ENCODE peak calls at places on chromosomes 4 and X, in seven cellular contexts. S, G, L, D, K, T and O are unnamed samples.
A peak's percentile ranks its signal among the peaks of the same experiment; 100 is the strongest.

GRCh38 chr4:10028910-10029309 is 7.6 kb upstream of the SLC2A9 start:
- DNase-seq in K (no peak), L (no peak), T (no peak), G (no peak), D (no peak), S (no peak), O (no peak)

GRCh38 chr4:178198691-178199090 is 756.5 kb upstream of the AGA start:
- DNase-seq in T (no peak), G (no peak), L (no peak), K (no peak), S (no peak), D (no peak), O (no peak)

GRCh38 chr4:156767911-156768415 is 203.6 kb downstream of the PDGFC start:
- DNase-seq in S (no peak), L (no peak), K (no peak), T (no peak), D (no peak), G (no peak), O (no peak)

GRCh38 chr4:173318648-173319211 is 15.4 kb downstream of the HMGB2 start:
- DNase-seq in D (no peak), S (no peak), L (peak; percentile 72), T (no peak), K (no peak), G (no peak), O (no peak)

GRCh38 chr4:131091896-131092295 is 1995.9 kb downstream of the C4orf33 start:
- DNase-seq in G (no peak), K (no peak), S (no peak), D (no peak), L (peak; percentile 51), T (no peak), O (no peak)

GRCh38 chr4:23853986-23854385 is 35.9 kb downstream of the PPARGC1A start:
- DNase-seq in D (no peak), S (no peak), G (no peak), L (no peak), T (no peak), K (no peak), O (no peak)

GRCh38 chr4:174317531-174317930 is 33.8 kb downstream of the CEP44 start:
- DNase-seq in K (no peak), G (no peak), D (no peak), T (no peak), S (no peak), L (peak; percentile 56), O (no peak)

GRCh38 chr4:90127706-90128345 is 632 bp downstream of the CCSER1 start:
- DNase-seq in S (peak; percentile 51), K (no peak), G (peak; percentile 25), D (no peak), T (no peak), L (peak; percentile 9), O (no peak)

GRCh38 chr4:152946460-152946859 is 10.3 kb downstream of the FHDC1 start:
- DNase-seq in G (no peak), S (no peak), K (no peak), D (no peak), L (no peak), T (no peak), O (no peak)

GRCh38 chr4:142158980-142159379 is 522.6 kb downstream of the IL15 start:
- DNase-seq in L (no peak), T (no peak), D (no peak), K (no peak), G (no peak), S (no peak), O (no peak)

GRCh38 chr4:93199492-93199891 is 629.1 kb upstream of the ATOH1 start:
- DNase-seq in D (no peak), L (peak; percentile 67), T (no peak), G (no peak), S (no peak), K (no peak), O (no peak)

GRCh38 chr4:8698341-8699062 is 105.9 kb downstream of the CPZ start:
- DNase-seq in L (no peak), K (no peak), D (peak; percentile 52), T (no peak), G (no peak), S (no peak), O (no peak)

GRCh38 chrX:12170755-12171154 is 32.5 kb downstream of the FRMPD4 start:
- DNase-seq in G (no peak), K (no peak), D (no peak), L (no peak), S (no peak), T (no peak), O (no peak)

GRCh38 chr4:26861434-26862186 is 969 bp downstream of the STIM2 start:
- DNase-seq in L (peak; percentile 69), G (peak; percentile 78), K (no peak), T (peak; percentile 84), S (peak; percentile 78), D (peak; percentile 84), O (no peak)

GRCh38 chr4:100082852-100083251 is 107.4 kb downstream of the DDIT4L start:
- DNase-seq in K (no peak), S (no peak), D (no peak), T (no peak), G (no peak), L (no peak), O (no peak)

GRCh38 chr4:2954358-2955185 is 8.6 kb downstream of the NOP14 start:
- DNase-seq in S (no peak), D (peak; percentile 45), K (no peak), G (peak; percentile 24), L (no peak), T (no peak), O (no peak)
- TF ChIP-seq CTCF in S (peak; percentile 35), D (no peak), K (peak; percentile 1), G (peak; percentile 8), L (no peak), T (no peak), O (peak; percentile 47)

DNA sequence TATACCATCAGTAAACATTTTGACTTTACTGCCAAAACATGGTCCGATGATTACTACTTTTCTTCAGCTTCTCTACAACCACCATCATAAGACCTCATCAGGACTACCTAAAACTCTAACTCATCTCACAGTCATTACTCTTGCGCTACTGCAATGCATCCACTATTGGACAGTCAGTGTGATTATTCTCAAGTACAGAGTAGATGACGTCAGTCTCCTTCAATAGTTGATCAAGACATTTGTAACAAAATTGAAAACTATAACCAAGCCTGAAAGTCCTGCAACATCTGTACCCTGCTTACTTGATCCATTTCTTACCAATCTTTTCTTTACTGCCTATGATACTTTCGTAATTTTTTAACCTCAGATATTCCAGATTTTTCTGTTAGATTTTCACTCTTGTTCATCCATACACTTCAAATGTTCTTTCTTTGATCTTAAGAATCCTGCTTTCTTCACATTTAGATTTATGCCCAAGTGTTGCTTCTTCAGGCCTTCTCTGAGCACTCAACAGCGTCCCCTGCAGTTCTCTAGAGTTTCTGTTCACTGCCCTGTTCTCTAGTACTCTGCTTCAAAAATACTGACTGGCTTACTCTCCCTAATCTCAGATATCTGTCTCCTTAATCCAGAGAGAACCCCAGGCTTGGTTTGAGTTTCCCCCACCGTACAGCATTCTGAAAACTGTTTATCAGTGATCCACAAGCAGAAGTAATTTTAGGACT is 1517.6 kb downstream of the STIM2 start:
- DNase-seq in K (no peak), S (no peak), T (no peak), G (no peak), L (no peak), D (no peak), O (no peak)
- TF ChIP-seq CTCF in K (peak; percentile 7), S (no peak), T (no peak), G (no peak), L (no peak), D (no peak), O (peak; percentile 17)

DNA sequence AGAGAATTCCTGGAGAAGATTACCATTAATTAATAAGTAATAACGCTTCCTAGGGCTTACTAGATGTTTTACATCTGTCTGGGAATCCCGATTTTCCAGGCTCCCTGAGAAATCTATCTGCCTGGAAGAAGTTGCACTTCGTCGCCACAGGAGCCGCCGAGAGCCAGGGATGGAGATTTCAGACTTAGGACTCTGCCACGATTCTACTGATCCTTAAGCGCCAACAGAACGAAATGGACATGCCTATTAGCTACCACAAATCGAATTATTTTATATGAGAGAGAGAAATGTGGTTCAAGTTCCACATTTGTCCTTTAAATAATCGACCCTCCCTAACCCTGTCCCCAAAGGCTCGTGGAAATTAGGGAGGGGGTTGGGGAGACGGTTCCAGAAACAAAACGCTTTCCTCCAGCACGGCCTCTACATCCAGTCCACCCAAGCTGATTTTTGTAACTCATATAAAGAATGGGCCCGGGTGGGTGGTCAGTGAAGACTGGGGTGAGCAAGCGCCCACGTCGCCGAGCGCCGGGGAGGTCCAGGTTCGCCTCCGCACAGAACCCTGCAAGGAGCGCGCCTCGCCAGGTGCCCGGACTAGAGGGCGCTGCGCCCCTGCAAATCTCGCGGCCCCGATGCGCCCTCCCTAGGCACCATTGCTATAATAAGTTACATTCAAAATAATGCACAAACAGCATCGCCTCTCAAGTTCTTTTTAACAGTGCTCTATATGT is 1.9 kb upstream of the FAT1 start:
- DNase-seq in L (peak; percentile 91), D (peak; percentile 83), G (peak; percentile 87), S (peak; percentile 70), T (peak; percentile 76), K (peak; percentile 64), O (no peak)
- TF ChIP-seq CTCF in L (peak; percentile 75), D (peak; percentile 61), G (peak; percentile 66), S (no peak), T (peak; percentile 53), K (peak; percentile 89), O (peak; percentile 90)

GRCh38 chrX:1322393-1322792 is 14.2 kb upstream of the IL3RA start:
- DNase-seq in L (no peak), T (no peak), D (no peak), K (no peak), S (no peak), G (no peak), O (no peak)

GRCh38 chrX:1327651-1328304 is 8.8 kb upstream of the IL3RA start:
- DNase-seq in G (no peak), D (no peak), K (no peak), S (no peak), L (no peak), T (no peak), O (no peak)

GRCh38 chrX:1325515-1326116 is 11.0 kb upstream of the IL3RA start:
- DNase-seq in G (no peak), T (no peak), D (no peak), L (no peak), K (no peak), S (no peak), O (no peak)

GRCh38 chrX:1321689-1322088 is 14.9 kb upstream of the IL3RA start:
- DNase-seq in K (no peak), D (no peak), L (no peak), G (no peak), S (no peak), T (no peak), O (no peak)

DNA sequence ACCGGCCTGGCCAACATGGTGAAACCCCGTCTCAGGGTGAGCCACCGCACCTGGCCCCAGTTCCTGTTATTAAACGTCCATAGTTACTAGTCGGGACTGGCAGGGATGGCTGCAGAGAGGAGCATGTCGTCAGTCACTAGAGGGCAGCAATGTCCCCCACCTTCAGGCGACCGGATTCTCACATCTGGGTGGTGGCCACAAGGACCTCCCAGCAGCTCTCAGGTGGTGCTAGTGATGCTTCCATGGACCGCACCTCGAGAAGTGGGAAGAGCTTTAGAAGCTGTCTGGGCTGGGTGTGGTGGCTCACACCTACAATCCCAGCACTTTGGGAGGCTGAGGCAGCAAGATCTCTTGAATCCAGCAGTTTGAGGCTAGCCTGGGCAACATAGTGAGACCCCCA is 13.3 kb upstream of the IL3RA start:
- DNase-seq in G (peak; percentile 47), T (no peak), S (peak; percentile 50), K (no peak), L (no peak), D (no peak), O (no peak)
- TF ChIP-seq CTCF in G (peak; percentile 57), T (peak; percentile 18), S (peak; percentile 16), K (peak; percentile 29), L (no peak), D (no peak), O (peak; percentile 76)

GRCh38 chrX:155995476-155995875 is 2.0 kb upstream of the IL9R start:
- DNase-seq in D (no peak), G (no peak), K (no peak), L (no peak), S (no peak), T (no peak), O (no peak)
- TF ChIP-seq CTCF in D (no peak), G (no peak), K (no peak), L (no peak), S (no peak), T (no peak), O (no peak)